ENCODE peak calls at places on chromosomes 3 and 15, in seven cellular contexts. E, B, Q, Y, Z, V and A are unnamed samples.

GRCh38 chr3:161925749-161926360 is 429.2 kb downstream of the OTOL1 start:
- DNase-seq in Q (no peak), B (no peak), V (no peak), Y (no peak), E (no peak), Z (no peak), A (no peak)

GRCh38 chr3:186095584-186096061 is 13.3 kb downstream of the ETV5 start:
- DNase-seq in Q (peak), E (no peak), B (no peak), Z (no peak), V (peak), Y (no peak), A (no peak)

GRCh38 chr3:55030938-55031337 is 103.1 kb upstream of the LRTM1 start:
- DNase-seq in B (no peak), Y (peak), V (no peak), Q (no peak), E (no peak), Z (no peak), A (no peak)

GRCh38 chr3:169945313-169945712 is 21.3 kb upstream of the SEC62 start:
- DNase-seq in Y (no peak), Z (no peak), E (no peak), B (peak), V (peak), Q (no peak), A (no peak)

GRCh38 chr3:9884555-9885165 is 4.6 kb upstream of the CIDEC start:
- DNase-seq in V (no peak), B (no peak), Q (peak), E (peak), Z (peak), Y (peak), A (peak)

GRCh38 chr3:192494176-192494575 is 233.2 kb downstream of the FGF12 start:
- DNase-seq in Q (no peak), V (no peak), B (no peak), Y (no peak), E (peak), Z (no peak), A (no peak)

GRCh38 chr3:100978036-100978659 is 15.1 kb downstream of the ABI3BP start:
- DNase-seq in B (no peak), E (peak), Y (no peak), Z (peak), V (no peak), Q (no peak), A (no peak)

GRCh38 chr3:1235526-1236120 is 142.8 kb downstream of the CNTN6 start:
- DNase-seq in V (no peak), Y (no peak), Z (no peak), B (no peak), Q (no peak), E (no peak), A (no peak)

GRCh38 chr15:88635343-88635742 is 3.5 kb upstream of the ISG20 start:
- DNase-seq in Q (no peak), E (no peak), Y (no peak), V (no peak), B (no peak), Z (peak), A (no peak)

GRCh38 chr15:58460108-58460507 is 28.3 kb downstream of the LIPC start:
- DNase-seq in Y (peak), Z (no peak), V (no peak), E (no peak), B (no peak), Q (no peak), A (no peak)

GRCh38 chr3:89238836-89239235 is 131.4 kb downstream of the EPHA3 start:
- DNase-seq in V (no peak), Z (no peak), B (no peak), E (no peak), Q (no peak), Y (peak), A (no peak)

GRCh38 chr3:33060609-33061337 is 36.2 kb downstream of the GLB1 start:
- DNase-seq in Q (no peak), B (no peak), E (no peak), V (no peak), Z (no peak), Y (no peak), A (no peak)

GRCh38 chr3:49900491-49901153 is 3.1 kb downstream of the MST1R start:
- DNase-seq in E (peak), Q (no peak), V (peak), Z (no peak), B (no peak), Y (peak), A (peak)

GRCh38 chr15:40902605-40903561 is 8.6 kb downstream of the VPS18 start:
- DNase-seq in Y (no peak), E (no peak), Z (peak), Q (no peak), V (peak), B (no peak), A (no peak)

GRCh38 chr15:49830411-49830810 is 209.6 kb downstream of the DTWD1 start:
- DNase-seq in Q (no peak), V (no peak), Z (peak), B (no peak), Y (peak), E (peak), A (no peak)

GRCh38 chr3:120102674-120103073 is 8.4 kb upstream of the GSK3B start:
- DNase-seq in Y (no peak), B (no peak), V (no peak), E (no peak), Q (no peak), Z (no peak), A (no peak)

GRCh38 chr3:178367817-178368617 is 168.2 kb upstream of the KCNMB2 start:
- DNase-seq in Z (no peak), Y (no peak), E (peak), V (no peak), B (no peak), Q (no peak), A (no peak)

GRCh38 chr3:81716870-81717509 is 44.5 kb downstream of the GBE1 start:
- DNase-seq in Z (peak), E (peak), B (no peak), V (peak), Y (peak), Q (peak), A (peak)

GRCh38 chr3:45665101-45665572 is 24.1 kb upstream of the SACM1L start:
- DNase-seq in V (no peak), Z (peak), B (peak), Y (peak), E (no peak), Q (peak), A (peak)

GRCh38 chr15:60972866-60973265 is 256.2 kb downstream of the RORA start:
- DNase-seq in E (peak), V (no peak), B (no peak), Q (no peak), Y (peak), Z (peak), A (no peak)

GRCh38 chr3:179464296-179465092 is 13.2 kb upstream of the GNB4 start:
- DNase-seq in V (no peak), Y (no peak), Z (no peak), Q (no peak), E (no peak), B (no peak), A (peak)

GRCh38 chr3:21913791-21914190 is 162.8 kb upstream of the ZNF385D start:
- DNase-seq in Y (peak), E (no peak), V (no peak), B (no peak), Z (peak), Q (no peak), A (no peak)

GRCh38 chr3:5517921-5518320 is 330.4 kb downstream of the EDEM1 start:
- DNase-seq in Z (no peak), Y (no peak), E (no peak), V (no peak), B (no peak), Q (no peak), A (no peak)

GRCh38 chr3:139427283-139428060 is 38.0 kb upstream of the COPB2 start:
- DNase-seq in E (peak), Y (peak), Z (peak), B (peak), V (no peak), Q (peak), A (peak)

GRCh38 chr3:197297020-197297419 is 1.4 kb downstream of the DLG1 start:
- DNase-seq in B (no peak), Q (no peak), Z (no peak), V (no peak), E (peak), Y (no peak), A (no peak)

GRCh38 chr15:27592036-27592725 is 506.9 kb downstream of the OCA2 start:
- DNase-seq in B (no peak), Q (no peak), Z (no peak), Y (no peak), V (no peak), E (no peak), A (no peak)

GRCh38 chr15:97866994-97867393 is 93.5 kb upstream of the ARRDC4 start:
- DNase-seq in E (no peak), B (no peak), V (no peak), Y (no peak), Q (no peak), Z (no peak), A (no peak)

GRCh38 chr15:45635191-45635638 is 386 bp downstream of the SQOR start:
- DNase-seq in E (peak), Q (peak), Z (no peak), Y (no peak), B (peak), V (peak), A (peak)

GRCh38 chr15:89829161-89829560 is 14.5 kb upstream of the ANPEP start:
- DNase-seq in V (no peak), Z (no peak), B (no peak), E (no peak), Q (no peak), Y (no peak), A (no peak)

GRCh38 chr3:133503409-133503808 is 70.1 kb upstream of the CDV3 start:
- DNase-seq in V (no peak), Z (no peak), B (no peak), Q (no peak), E (no peak), Y (no peak), A (no peak)

GRCh38 chr3:196414469-196414868 is 17.8 kb downstream of the UBXN7 start:
- DNase-seq in Q (peak), V (no peak), E (no peak), B (peak), Z (peak), Y (peak), A (no peak)

GRCh38 chr3:96264701-96265100 is 549.7 kb upstream of the EPHA6 start:
- DNase-seq in Y (no peak), E (no peak), Q (no peak), Z (no peak), B (no peak), V (no peak), A (no peak)

GRCh38 chr15:90883971-90884718 is at the start of gene FES:
- DNase-seq in Y (peak), V (peak), Q (no peak), B (peak), E (peak), Z (peak), A (no peak)

GRCh38 chr15:90881978-90882721 is 2.2 kb upstream of the FES start:
- DNase-seq in Q (no peak), Y (no peak), E (no peak), B (no peak), V (no peak), Z (no peak), A (no peak)

GRCh38 chr15:90882781-90883525 is 1.4 kb upstream of the FES start:
- DNase-seq in B (no peak), Q (no peak), Y (no peak), Z (no peak), V (no peak), E (no peak), A (no peak)

GRCh38 chr15:90884719-90885431 is 571 bp downstream of the FES start:
- DNase-seq in Y (no peak), V (no peak), Z (no peak), E (no peak), B (no peak), Q (no peak), A (no peak)

DNA sequence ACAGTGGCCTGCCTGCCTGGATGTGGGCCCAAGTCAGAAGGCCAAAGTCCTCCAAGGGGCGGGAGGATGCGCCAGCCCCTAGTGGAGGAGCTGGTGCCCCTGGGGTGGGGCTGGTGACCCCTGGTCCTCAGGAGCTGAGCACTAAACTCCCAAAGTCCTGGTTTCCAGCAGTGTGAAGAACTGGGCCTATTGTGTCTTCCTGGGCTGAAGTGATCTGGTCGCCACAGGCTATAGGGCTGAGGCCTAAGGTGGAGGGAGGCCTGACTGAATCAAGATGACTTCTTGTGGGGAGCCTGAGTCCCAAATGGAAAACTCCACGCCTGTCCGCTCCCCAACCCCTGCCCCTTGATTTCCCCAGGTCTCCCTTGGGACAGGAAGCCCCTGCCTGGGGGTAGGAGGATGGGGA is 775 bp upstream of the FES start:
- DNase-seq in Z (no peak), Q (no peak), Y (no peak), E (peak), V (no peak), B (no peak), A (no peak)
- TF ChIP-seq CTCF in Z (no peak), Q (peak), Y (no peak), E (no peak), V (no peak), B (no peak), A (no peak)

GRCh38 chr15:64046347-64047153 is at the start of gene DAPK2:
- DNase-seq in Y (peak), E (peak), Q (peak), B (peak), V (peak), Z (peak), A (peak)
- TF ChIP-seq CTCF in Y (peak), E (peak), Q (peak), B (peak), V (peak), Z (peak), A (peak)

DNA sequence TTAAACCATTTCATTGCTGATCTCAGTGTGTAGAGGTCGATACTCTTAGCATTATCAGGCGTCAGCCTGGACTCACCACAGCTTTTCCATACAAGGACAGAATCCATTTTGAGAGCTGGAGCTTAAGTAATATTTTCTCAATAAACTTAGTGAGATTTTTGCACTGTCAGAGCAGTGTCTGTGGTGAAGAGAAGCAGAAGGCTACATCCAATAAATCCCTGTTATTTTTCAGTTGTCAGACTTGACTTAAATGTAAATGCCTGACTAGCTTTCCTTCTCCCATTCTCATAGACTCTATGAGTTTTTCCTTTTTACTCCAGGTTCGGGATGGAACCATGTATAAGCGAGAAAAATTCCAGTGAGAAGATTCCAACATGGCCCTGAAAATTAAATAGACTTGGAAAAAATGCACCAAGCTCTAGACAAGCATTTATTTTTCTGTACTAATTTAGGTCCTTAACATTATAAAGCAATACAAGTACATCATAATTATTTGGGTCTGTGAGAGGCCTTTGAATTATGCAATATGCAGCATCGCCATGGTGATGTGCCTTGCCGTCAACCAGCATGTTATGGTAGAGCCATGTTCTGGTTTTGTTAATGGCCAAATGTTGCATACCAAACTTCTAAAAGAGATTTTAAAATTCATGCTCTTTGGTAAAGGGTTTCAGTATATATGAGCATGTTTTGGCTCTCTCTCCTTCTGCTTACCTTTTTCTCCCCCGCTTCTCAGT is 62.0 kb downstream of the RARB start:
- DNase-seq in Y (no peak), Z (no peak), E (no peak), Q (no peak), V (no peak), B (no peak), A (no peak)
- TF ChIP-seq CTCF in Y (no peak), Z (no peak), E (no peak), Q (no peak), V (no peak), B (no peak), A (no peak)

GRCh38 chr3:85304360-85304964 is 345.7 kb downstream of the CADM2 start:
- DNase-seq in Y (no peak), B (no peak), Z (no peak), E (no peak), V (no peak), Q (peak), A (no peak)
- TF ChIP-seq CTCF in Y (peak), B (no peak), Z (no peak), E (no peak), V (no peak), Q (peak), A (peak)

DNA sequence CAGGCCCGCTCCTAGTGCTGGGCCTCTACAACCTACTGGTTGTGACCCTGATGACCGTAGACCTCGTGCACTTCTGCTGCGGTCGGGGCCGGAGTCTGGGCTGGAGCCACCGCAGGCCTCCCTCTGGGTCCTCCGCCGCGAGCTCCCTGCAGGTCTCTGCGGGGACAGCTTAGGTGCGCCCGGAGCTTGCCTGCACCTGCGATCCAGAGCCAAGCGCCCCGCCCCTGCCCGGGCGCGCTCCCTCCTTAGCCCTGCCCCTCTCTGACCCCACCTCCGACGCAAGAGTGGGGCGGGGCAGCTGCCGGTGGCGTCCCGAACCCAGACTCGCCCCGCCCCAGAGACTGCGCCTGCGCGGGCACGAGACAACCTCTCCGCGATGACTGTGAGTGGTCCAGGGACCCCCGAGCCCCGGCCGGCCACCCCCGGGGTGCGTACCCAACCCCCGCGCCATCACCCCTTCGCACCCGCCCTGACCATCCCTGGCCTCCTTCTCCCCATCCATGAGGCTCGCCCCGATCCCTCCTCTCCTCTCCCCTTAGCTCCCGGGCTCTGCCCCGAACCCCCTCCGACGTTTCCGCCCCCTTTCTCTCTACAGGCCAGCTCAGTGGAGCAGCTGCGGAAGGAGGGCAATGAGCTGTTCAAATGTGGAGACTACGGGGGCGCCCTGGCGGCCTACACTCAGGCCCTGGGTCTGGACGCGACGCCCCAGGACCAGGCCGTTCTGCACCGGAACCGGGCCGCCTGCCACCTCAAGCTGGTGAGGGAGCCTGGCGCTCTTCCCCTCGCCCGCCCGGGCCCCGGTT is at the start of gene UNC45A:
- DNase-seq in E (peak), Z (peak), Q (peak), V (peak), B (peak), Y (peak), A (peak)
- TF ChIP-seq CTCF in E (no peak), Z (no peak), Q (peak), V (no peak), B (no peak), Y (no peak), A (no peak)